ENCODE peak calls at places on chromosomes 6 and 20, in nine cellular contexts. X, W, F, V, P, Y, B, U and J are unnamed samples.

GRCh38 chr6:161575508-161576254 is 301.8 kb upstream of the AGPAT4 start:
- DNase-seq in X (no peak), V (no peak), Y (no peak), B (no peak), F (no peak), W (no peak), P (no peak), U (no peak), J (no peak)

GRCh38 chr6:130900913-130901312 is 73.7 kb downstream of the SMLR1 start:
- DNase-seq in Y (no peak), W (no peak), U (peak), V (no peak), B (no peak), X (peak), P (peak), F (peak), J (peak)

GRCh38 chr6:113276631-113277030 is 580.5 kb upstream of the MARCKS start:
- DNase-seq in U (no peak), X (no peak), V (no peak), P (no peak), Y (no peak), B (no peak), W (no peak), F (no peak), J (no peak)

GRCh38 chr6:44906761-44907160 is 421.4 kb upstream of the RUNX2 start:
- DNase-seq in B (no peak), Y (no peak), P (no peak), W (no peak), F (no peak), V (no peak), X (no peak), U (no peak), J (no peak)

GRCh38 chr6:130780137-130780536 is 47.1 kb upstream of the SMLR1 start:
- DNase-seq in V (no peak), U (no peak), Y (no peak), P (no peak), B (no peak), X (no peak), W (no peak), F (no peak), J (no peak)

GRCh38 chr6:39227476-39227875 is 1.8 kb downstream of the KCNK5 start:
- DNase-seq in F (no peak), U (no peak), V (no peak), B (no peak), P (no peak), W (no peak), X (no peak), Y (no peak), J (no peak)

GRCh38 chr20:33659341-33660034 is 2.6 kb upstream of the C20orf144 start:
- DNase-seq in F (no peak), V (no peak), Y (peak), W (no peak), U (no peak), X (no peak), B (no peak), P (no peak), J (no peak)

GRCh38 chr6:154382707-154383106 is 26.1 kb upstream of the IPCEF1 start:
- DNase-seq in U (no peak), P (no peak), F (no peak), B (no peak), W (no peak), Y (no peak), V (no peak), X (no peak), J (no peak)

GRCh38 chr6:160036790-160037206 is 67.9 kb downstream of the IGF2R start:
- DNase-seq in B (no peak), P (peak), W (no peak), F (peak), X (peak), Y (no peak), V (no peak), U (peak), J (peak)

GRCh38 chr6:84309336-84309735 is 81.9 kb upstream of the CEP162 start:
- DNase-seq in P (no peak), Y (no peak), W (no peak), F (peak), U (no peak), V (no peak), B (no peak), X (no peak), J (no peak)

GRCh38 chr6:7726416-7727149 is 684 bp downstream of the BMP6 start:
- DNase-seq in U (no peak), B (peak), W (no peak), P (no peak), X (no peak), F (no peak), Y (no peak), V (no peak), J (no peak)

GRCh38 chr6:1390805-1391511 is 1.6 kb downstream of the FOXF2 start:
- DNase-seq in V (no peak), B (no peak), P (peak), F (peak), X (no peak), W (no peak), Y (no peak), U (no peak), J (peak)
- H3K4me3 ChIP-seq in V (no peak), B (no peak), P (peak), F (peak), X (peak), W (no peak), Y (peak), U (no peak), J (peak)

DNA sequence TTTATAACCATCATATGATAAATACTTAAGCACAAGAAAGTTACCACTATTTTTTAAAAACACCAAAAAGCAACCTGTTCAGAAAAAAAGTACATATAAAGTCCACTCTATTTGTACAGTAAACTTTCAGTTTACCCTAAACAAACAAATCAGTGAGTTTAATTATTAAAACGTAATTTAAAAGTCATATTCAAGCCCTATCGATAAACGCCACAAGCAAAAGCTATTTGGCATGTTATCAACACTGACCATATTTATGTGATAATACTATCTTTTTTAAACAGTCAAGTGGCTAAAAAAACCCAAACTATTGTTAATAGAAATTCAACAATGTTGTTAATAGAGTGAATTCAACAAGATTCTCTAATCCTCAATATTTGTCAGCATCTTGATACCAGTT is 1.9 kb downstream of the KATNA1 start:
- DNase-seq in F (no peak), W (no peak), U (no peak), B (no peak), Y (no peak), X (no peak), V (no peak), P (no peak), J (no peak)
- H3K4me3 ChIP-seq in F (peak), W (peak), U (peak), B (peak), Y (no peak), X (peak), V (peak), P (peak), J (peak)

DNA sequence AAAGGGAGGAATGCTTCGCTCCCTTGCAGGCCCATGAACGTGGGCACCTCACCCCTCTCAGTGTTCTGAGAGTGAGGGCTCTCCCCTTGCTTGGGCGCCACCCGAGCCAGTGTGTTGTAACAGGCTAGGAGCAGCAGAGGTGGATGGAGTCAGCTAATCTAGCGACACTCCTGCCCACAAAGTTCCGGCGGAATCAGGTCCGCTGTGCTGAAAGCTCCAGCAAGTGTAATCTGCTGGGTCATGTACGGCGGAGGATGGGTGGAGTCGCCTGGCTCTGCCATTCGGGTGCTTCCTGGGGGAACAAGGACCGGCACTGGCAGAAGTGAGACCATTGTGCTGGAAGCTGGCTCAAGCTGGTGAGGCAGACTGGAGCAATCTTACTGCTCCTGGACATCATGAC is 1310.1 kb downstream of the EPHA7 start:
- DNase-seq in Y (no peak), B (no peak), X (no peak), U (no peak), F (no peak), W (no peak), V (no peak), P (no peak), J (no peak)
- H3K4me3 ChIP-seq in Y (no peak), B (no peak), X (no peak), U (no peak), F (no peak), W (no peak), V (no peak), P (no peak), J (no peak)

GRCh38 chr6:26056583-26057350 is 30.5 kb upstream of the HFE start:
- DNase-seq in W (no peak), X (no peak), V (no peak), U (no peak), P (peak), Y (peak), F (peak), B (peak), J (no peak)
- H3K4me3 ChIP-seq in W (peak), X (peak), V (peak), U (peak), P (peak), Y (peak), F (peak), B (peak), J (peak)